ENCODE peak calls at places on chromosomes 5 and 9, in ten cellular contexts. Y, O, H, G, Z, U, F, L, D and W are unnamed samples.

GRCh38 chr5:35041251-35041650 is 6.5 kb downstream of the AGXT2 start:
- DNase-seq in H (no peak), F (no peak), D (no peak), Y (no peak), O (no peak), Z (no peak), G (no peak), L (no peak), U (no peak), W (no peak)

GRCh38 chr5:150640311-150641005 is at the start of gene SYNPO:
- DNase-seq in F (peak; percentile 89), U (peak; percentile 75), Z (peak; percentile 89), Y (peak; percentile 97), L (no peak), D (peak; percentile 53), H (no peak), O (peak; percentile 69), G (no peak), W (peak; percentile 85)

GRCh38 chr5:141513021-141513626 is 24.2 kb downstream of the PCDHGC5 start:
- DNase-seq in H (no peak), O (peak; percentile 45), Z (peak; percentile 48), D (no peak), G (peak; percentile 77), L (no peak), Y (no peak), F (no peak), U (peak; percentile 74), W (no peak)

GRCh38 chr5:158911693-158912363 is 187.9 kb downstream of the EBF1 start:
- DNase-seq in G (no peak), U (no peak), H (no peak), O (no peak), L (no peak), Y (no peak), D (no peak), F (no peak), Z (no peak), W (no peak)

GRCh38 chr9:77417570-77417969 is 230.6 kb downstream of the GNA14 start:
- DNase-seq in Y (no peak), D (no peak), U (no peak), F (no peak), H (no peak), O (no peak), L (no peak), Z (no peak), G (no peak), W (no peak)

GRCh38 chr5:19235101-19235584 is 752.9 kb downstream of the CDH18 start:
- DNase-seq in F (no peak), Z (no peak), O (no peak), L (no peak), D (no peak), G (no peak), U (no peak), H (no peak), Y (peak; percentile 53), W (no peak)

GRCh38 chr5:56480305-56481146 is 247.4 kb upstream of the ANKRD55 start:
- DNase-seq in L (peak; percentile 22), D (peak; percentile 44), U (peak; percentile 71), H (peak; percentile 9), F (peak; percentile 67), Z (peak; percentile 45), Y (peak; percentile 65), G (peak; percentile 83), O (peak; percentile 62), W (peak; percentile 53)

GRCh38 chr5:105150324-105150723 is 1587.7 kb upstream of the NUDT12 start:
- DNase-seq in L (no peak), G (no peak), D (no peak), Y (no peak), H (no peak), O (no peak), Z (no peak), F (no peak), U (no peak), W (no peak)

GRCh38 chr9:126637002-126637849 is 23.5 kb downstream of the LMX1B start:
- DNase-seq in Z (no peak), L (no peak), H (no peak), Y (peak; percentile 35), F (no peak), G (no peak), O (no peak), D (no peak), U (no peak), W (no peak)

GRCh38 chr9:7782390-7783120 is 17.0 kb downstream of the DMAC1 start:
- DNase-seq in Y (no peak), H (no peak), F (no peak), L (no peak), O (no peak), G (no peak), Z (no peak), U (no peak), D (no peak), W (no peak)

GRCh38 chr9:129109952-129110739 is 447 bp downstream of the CRAT start:
- DNase-seq in L (no peak), G (no peak), Z (peak; percentile 70), H (no peak), F (peak; percentile 67), O (peak; percentile 51), U (no peak), D (no peak), Y (no peak), W (peak; percentile 59)

GRCh38 chr9:113598883-113599282 is 135.4 kb downstream of the RGS3 start:
- DNase-seq in L (no peak), U (no peak), Y (no peak), O (no peak), Z (no peak), H (no peak), F (no peak), D (no peak), G (no peak), W (no peak)

GRCh38 chr9:113596616-113597320 is 133.2 kb downstream of the RGS3 start:
- DNase-seq in O (no peak), G (no peak), H (no peak), Y (no peak), Z (no peak), L (no peak), D (no peak), F (no peak), U (no peak), W (no peak)

GRCh38 chr9:113598451-113598850 is 134.9 kb downstream of the RGS3 start:
- DNase-seq in H (no peak), Z (no peak), L (no peak), G (no peak), U (no peak), D (no peak), F (no peak), O (no peak), Y (no peak), W (no peak)

GRCh38 chr9:113599647-113600476 is 136.3 kb downstream of the RGS3 start:
- DNase-seq in F (no peak), O (no peak), H (no peak), U (no peak), L (no peak), G (peak; percentile 72), Y (no peak), Z (no peak), D (no peak), W (no peak)

DNA sequence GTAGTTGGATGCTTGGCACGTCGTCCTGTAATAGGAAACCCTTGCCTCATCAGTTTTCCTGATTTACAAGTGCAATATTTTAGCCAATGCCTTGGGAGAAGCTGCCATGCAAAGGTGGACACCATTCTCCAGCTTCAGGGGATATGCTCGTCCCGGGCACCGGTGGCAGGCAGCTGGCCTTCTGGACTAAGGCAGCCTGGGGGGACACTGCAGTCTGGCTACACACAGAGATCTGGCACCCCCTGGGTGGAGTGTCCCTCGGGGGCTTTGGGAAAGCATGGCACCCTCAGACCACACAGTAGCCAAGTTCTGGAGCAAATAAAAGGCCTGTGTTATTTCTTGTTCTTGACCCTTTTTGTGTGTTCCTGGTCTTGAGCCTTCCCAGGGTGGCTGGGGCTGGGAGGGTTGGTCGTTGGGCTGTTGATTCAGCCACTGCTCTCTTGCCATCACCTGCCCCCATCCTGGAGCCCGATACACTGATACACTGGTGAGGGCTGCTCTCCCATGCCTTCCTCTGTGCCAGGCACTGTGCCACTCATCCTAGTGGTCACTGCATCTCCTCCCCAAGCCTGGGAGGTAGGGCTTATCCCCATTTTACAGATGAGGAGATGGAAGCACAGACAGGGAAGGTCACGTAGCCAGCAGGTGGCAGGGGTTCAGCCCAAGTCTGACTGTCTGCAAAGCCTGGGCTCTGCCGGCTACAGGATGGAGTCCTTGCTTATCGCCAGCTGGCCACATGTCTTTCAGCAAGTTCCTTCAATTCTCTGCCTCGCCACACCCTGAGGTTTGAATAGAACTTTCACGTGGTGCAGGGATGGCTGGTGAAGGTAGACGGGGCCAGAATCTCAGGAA is 134.1 kb downstream of the RGS3 start:
- DNase-seq in D (no peak), H (no peak), F (no peak), Y (no peak), G (no peak), U (no peak), L (no peak), Z (no peak), O (no peak), W (no peak)
- H3K4me1 ChIP-seq in D (peaks cover 50% of the 10 kb centered on the region), H (peaks cover 21% of the 10 kb centered on the region), F (peaks cover 97% of the 10 kb centered on the region), Y (peaks cover 30% of the 10 kb centered on the region), G (peaks cover 16% of the 10 kb centered on the region), U (peaks cover 78% of the 10 kb centered on the region), L (no peaks in the 10 kb centered on the region), Z (peaks cover 99% of the 10 kb centered on the region), O (peaks cover 68% of the 10 kb centered on the region), W (peaks cover 43% of the 10 kb centered on the region)

GRCh38 chr9:136692190-136693134 is 5.2 kb upstream of the AGPAT2 start:
- DNase-seq in G (no peak), Z (no peak), Y (no peak), L (no peak), F (no peak), O (no peak), D (no peak), H (no peak), U (no peak), W (no peak)
- H3K4me1 ChIP-seq in G (no peaks in the 10 kb centered on the region), Z (no peaks in the 10 kb centered on the region), Y (peaks cover 37% of the 10 kb centered on the region), L (peaks cover 4% of the 10 kb centered on the region), F (peaks cover 62% of the 10 kb centered on the region), O (peaks cover 96% of the 10 kb centered on the region), D (peaks cover 4% of the 10 kb centered on the region), H (peaks cover 9% of the 10 kb centered on the region), U (peaks cover 3% of the 10 kb centered on the region), W (peaks cover 6% of the 10 kb centered on the region)

DNA sequence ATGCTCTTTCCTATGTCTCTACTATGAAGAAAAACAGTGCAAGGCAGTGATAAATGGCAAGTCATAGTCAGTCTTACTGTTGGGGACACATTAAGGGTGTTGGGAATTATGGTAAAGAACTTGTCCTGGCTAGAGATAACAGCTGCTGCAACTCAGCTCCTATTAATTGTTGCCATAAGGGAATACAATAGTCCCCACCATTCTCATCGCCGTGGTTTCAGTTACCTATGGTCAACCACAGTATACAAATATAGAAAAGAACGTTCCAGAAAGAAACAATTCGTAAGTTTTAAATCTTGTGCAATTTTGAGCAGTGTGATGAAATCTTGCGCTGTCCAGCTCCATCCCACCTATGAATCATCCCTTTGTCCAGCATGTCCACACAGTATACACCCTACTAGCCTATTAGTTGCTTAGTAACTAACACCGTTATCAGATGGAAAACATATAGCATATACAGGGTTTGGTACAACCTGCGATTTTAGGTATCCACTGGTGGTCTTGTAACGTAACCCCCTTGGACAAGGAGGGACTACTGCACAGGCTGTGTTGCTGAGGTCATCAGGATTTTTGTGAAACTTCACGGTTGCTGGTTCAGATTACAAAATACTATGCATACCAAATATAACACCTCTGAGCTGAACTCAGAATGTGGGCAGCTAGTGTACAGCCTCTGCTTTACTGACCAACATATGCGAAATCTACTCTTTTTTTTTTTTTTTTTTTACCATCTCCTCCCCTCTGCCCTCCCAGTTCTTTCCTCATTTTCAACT is 53.5 kb downstream of the ZFR start:
- DNase-seq in U (no peak), Z (no peak), O (peak; percentile 6), G (no peak), D (no peak), Y (peak; percentile 88), F (no peak), H (no peak), L (no peak), W (no peak)
- H3K4me1 ChIP-seq in U (peaks cover 26% of the 10 kb centered on the region), Z (peaks cover 17% of the 10 kb centered on the region), O (no peaks in the 10 kb centered on the region), G (no peaks in the 10 kb centered on the region), D (peaks cover 5% of the 10 kb centered on the region), Y (peaks cover 12% of the 10 kb centered on the region), F (no peaks in the 10 kb centered on the region), H (no peaks in the 10 kb centered on the region), L (no peaks in the 10 kb centered on the region), W (peaks cover 8% of the 10 kb centered on the region)

GRCh38 chr9:70952131-70952727 is 169.2 kb downstream of the TRPM3 start:
- DNase-seq in L (no peak), D (no peak), U (no peak), Y (no peak), H (no peak), G (no peak), Z (no peak), O (no peak), F (no peak), W (no peak)
- H3K4me1 ChIP-seq in L (no peaks in the 10 kb centered on the region), D (no peaks in the 10 kb centered on the region), U (no peaks in the 10 kb centered on the region), Y (peaks cover 20% of the 10 kb centered on the region), H (peaks cover 2% of the 10 kb centered on the region), G (peaks cover 17% of the 10 kb centered on the region), Z (peaks cover 21% of the 10 kb centered on the region), O (no peaks in the 10 kb centered on the region), F (peaks cover 5% of the 10 kb centered on the region), W (peaks cover 47% of the 10 kb centered on the region)